ENCODE peak calls at places on chromosomes 7 and 10, in five cellular contexts. J is cardiac muscle cell, U is right lobe of liver, B is heart left ventricle, C is IMR-90. X is an unnamed sample. For H3K4me1, the result is how much of the 10 kb centered on the place peaks cover.

GRCh38 chr7:50330701-50331100 is 26.2 kb downstream of the IKZF1 start:
- DNase-seq in J (no peak), U (no peak), B (no peak), C (no peak), X (no peak)

GRCh38 chr7:141649137-141649864 is 52.7 kb downstream of the DENND11 start:
- DNase-seq in J (no peak), U (no peak), B (no peak), C (no peak), X (no peak)

GRCh38 chr7:148204639-148205292 is 385.8 kb upstream of the C7orf33 start:
- DNase-seq in J (no peak), U (no peak), B (no peak), C (no peak), X (no peak)

GRCh38 chr10:112791447-112791846 is 158.6 kb upstream of the TCF7L2 start:
- DNase-seq in J (no peak), U (no peak), B (no peak), C (no peak), X (no peak)

GRCh38 chr10:70664702-70665195 is 7.6 kb upstream of the ADAMTS14 start:
- DNase-seq in J (peak), U (no peak), B (peak), C (peak), X (peak)

GRCh38 chr10:28326516-28327493 is 23.9 kb upstream of the MPP7 start:
- DNase-seq in J (peak), U (no peak), B (peak), C (peak), X (no peak)

GRCh38 chr7:100949931-100950443 is 653 bp downstream of the MUC3A start:
- DNase-seq in J (no peak), U (no peak), B (no peak), C (no peak), X (no peak)

GRCh38 chr10:60114765-60115586 is 208.6 kb upstream of the CCDC6 start:
- DNase-seq in J (peak), U (no peak), B (no peak), C (peak), X (peak)

GRCh38 chr7:80937336-80937735 is 18.5 kb upstream of the SEMA3C start:
- DNase-seq in J (no peak), U (no peak), B (no peak), C (no peak), X (no peak)

GRCh38 chr7:151080522-151081169 is at the start of gene FASTK:
- DNase-seq in J (peak), U (peak), B (peak), C (peak), X (peak)

GRCh38 chr10:115624448-115624847 is 531.3 kb downstream of the ATRNL1 start:
- DNase-seq in J (no peak), U (no peak), B (no peak), C (no peak), X (no peak)

GRCh38 chr10:42992156-42992956 is 84.5 kb upstream of the RET start:
- DNase-seq in J (no peak), U (no peak), B (no peak), C (no peak), X (no peak)

GRCh38 chr10:87670591-87670990 is 10.9 kb downstream of the PAPSS2 start:
- DNase-seq in J (no peak), U (no peak), B (no peak), C (peak), X (no peak)

GRCh38 chr10:89837173-89838001 is 136.0 kb downstream of the KIF20B start:
- DNase-seq in J (peak), U (peak), B (peak), C (peak), X (no peak)

GRCh38 chr10:57818522-57818921 is 449.2 kb downstream of the IPMK start:
- DNase-seq in J (no peak), U (no peak), B (no peak), C (no peak), X (no peak)

DNA sequence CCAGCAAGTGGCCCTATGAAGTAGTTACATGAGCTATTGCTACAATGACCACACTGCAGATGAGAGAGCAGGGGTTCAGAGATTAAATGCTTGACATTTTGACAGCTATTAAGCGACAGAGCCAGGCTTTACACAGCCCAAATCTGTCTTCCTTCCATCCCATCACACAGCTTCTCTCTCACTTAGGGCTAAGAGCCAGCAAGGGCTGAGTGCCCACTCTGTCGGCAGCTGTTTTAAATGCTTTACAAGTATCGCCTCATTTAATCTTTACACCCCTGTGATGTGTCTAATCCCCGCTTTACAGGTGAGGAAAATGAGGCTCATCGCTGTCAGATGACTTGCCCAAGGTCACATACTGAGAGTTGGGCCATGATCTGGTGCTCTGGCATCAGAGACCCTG is 15.2 kb upstream of the OPALIN start:
- DNase-seq in J (no peak), U (no peak), B (no peak), C (no peak), X (no peak)
- H3K4me3 ChIP-seq in J (no peak), U (no peak), B (no peak), C (no peak), X (no peak)

GRCh38 chr7:22452142-22452763 is 47.7 kb downstream of the STEAP1B start:
- DNase-seq in J (peak), U (peak), B (peak), C (no peak), X (peak)

GRCh38 chr7:22454446-22454845 is 45.5 kb downstream of the STEAP1B start:
- DNase-seq in J (no peak), U (no peak), B (no peak), C (no peak), X (no peak)

GRCh38 chr7:22447759-22448158 is 52.2 kb downstream of the STEAP1B start:
- DNase-seq in J (no peak), U (no peak), B (no peak), C (peak), X (no peak)

GRCh38 chr7:22457471-22457870 is 42.5 kb downstream of the STEAP1B start:
- DNase-seq in J (no peak), U (no peak), B (no peak), C (no peak), X (no peak)

GRCh38 chr7:22453159-22453558 is 46.8 kb downstream of the STEAP1B start:
- DNase-seq in J (no peak), U (no peak), B (no peak), C (no peak), X (no peak)
- TF ChIP-seq CTCF in J (no peak), U (no peak), B (no peak), C (no peak), X (no peak)

DNA sequence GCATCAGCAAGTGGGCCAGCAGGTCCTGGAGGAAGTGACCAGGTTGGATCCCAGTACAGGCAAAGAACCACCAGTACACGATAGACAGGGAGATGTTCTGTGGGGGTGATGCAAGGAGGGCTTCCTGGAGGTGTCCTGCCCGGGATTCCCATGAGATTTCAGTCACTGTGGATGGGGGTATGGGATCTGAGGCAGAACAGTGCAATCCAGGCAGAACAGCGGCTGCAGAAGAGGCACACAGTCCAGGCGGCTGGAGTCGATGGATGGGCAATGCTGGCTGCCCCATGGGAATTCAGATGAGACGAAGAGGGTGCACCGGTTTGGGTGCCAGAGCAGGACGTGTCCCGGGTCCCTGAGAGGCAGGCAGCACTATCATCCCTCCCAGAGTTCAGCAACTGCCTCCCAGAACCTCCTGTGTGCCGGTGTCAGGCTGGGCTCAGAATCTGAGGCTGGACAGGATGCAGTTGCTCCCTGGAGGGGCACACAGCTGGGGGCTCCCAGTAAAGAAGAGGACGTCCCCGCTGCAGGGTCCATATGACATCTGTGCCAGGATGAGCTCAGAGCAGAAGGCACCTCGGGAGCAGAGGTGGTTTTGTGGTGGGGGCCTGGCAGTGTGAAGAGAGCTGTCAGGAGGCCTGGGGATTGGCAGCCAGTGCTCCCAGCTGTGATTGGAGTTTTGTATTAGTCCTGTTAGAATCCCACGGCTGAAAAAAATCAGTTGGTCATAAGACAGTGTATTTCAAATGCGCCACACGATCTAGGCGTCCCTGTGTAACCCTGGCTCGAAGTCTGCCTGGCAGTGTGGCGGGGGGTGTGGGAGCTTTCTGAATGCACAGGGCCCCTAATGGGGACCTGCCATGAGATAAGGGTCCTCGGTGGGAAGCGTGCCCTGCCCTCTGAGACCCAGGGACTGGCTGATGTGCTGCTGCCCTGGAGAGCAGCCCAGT is 3.2 kb downstream of the KNDC1 start:
- DNase-seq in J (no peak), U (no peak), B (peak), C (no peak), X (no peak)
- H3K4me1 ChIP-seq in J (under half), U (under half), B (under half), C (under half), X (under half)

GRCh38 chr10:128125944-128126764 is at the start of gene MKI67:
- DNase-seq in J (peak), U (peak), B (peak), C (peak), X (peak)

GRCh38 chr10:128125416-128125943 is 743 bp downstream of the MKI67 start:
- DNase-seq in J (no peak), U (peak), B (no peak), C (no peak), X (no peak)

GRCh38 chr10:128124813-128125403 is 1.3 kb downstream of the MKI67 start:
- DNase-seq in J (no peak), U (no peak), B (no peak), C (no peak), X (no peak)

GRCh38 chr10:128121750-128122412 is 4.3 kb downstream of the MKI67 start:
- DNase-seq in J (no peak), U (no peak), B (no peak), C (no peak), X (no peak)

DNA sequence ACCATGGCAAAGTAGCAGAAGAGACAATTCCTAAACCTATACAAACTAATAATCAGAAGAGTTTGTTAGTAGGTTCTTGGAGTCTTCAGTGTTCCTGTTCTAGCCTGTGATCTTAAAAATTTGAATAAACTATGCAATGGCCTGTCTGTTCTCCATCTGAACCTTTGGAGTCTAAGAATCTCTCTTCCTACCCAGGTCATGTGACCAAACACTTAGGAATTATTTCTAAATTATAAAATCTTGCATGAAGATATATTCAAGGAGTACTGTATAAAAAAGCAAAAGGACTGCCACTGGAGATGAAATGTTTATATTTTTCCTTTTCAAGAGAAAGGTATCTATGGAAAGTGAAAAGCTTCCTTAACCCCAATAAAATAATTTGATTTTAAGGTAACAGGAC is 2.4 kb downstream of the MKI67 start:
- DNase-seq in J (no peak), U (no peak), B (no peak), C (no peak), X (no peak)
- H3K4me3 ChIP-seq in J (no peak), U (no peak), B (no peak), C (no peak), X (peak)

GRCh38 chr10:128419466-128420019 is 293.3 kb upstream of the MKI67 start:
- DNase-seq in J (no peak), U (no peak), B (no peak), C (no peak), X (no peak)
- TF ChIP-seq CTCF in J (no peak), U (no peak), B (no peak), C (no peak), X (no peak)

GRCh38 chr10:34537629-34538231 is 277.4 kb downstream of the PARD3 start:
- DNase-seq in J (no peak), U (no peak), B (no peak), C (no peak), X (no peak)
- H3K4me1 ChIP-seq in J (under half), U (under half), B (under half), C (under half), X (under half)

X was measured in BE2C.